ENCODE peak calls at places on chromosomes 3 and 15, in four cellular contexts. H, S, L and N are unnamed samples.
A peak's percentile ranks its signal among the peaks of the same experiment; 100 is the strongest.

GRCh38 chr3:48301814-48302194 is 31.7 kb downstream of the SPINK8 start:
- DNase-seq in H (no peak), S (no peak), L (peak; percentile 45), N (peak; percentile 30)

GRCh38 chr3:194218646-194219453 is 82.9 kb downstream of the HES1 start:
- DNase-seq in H (no peak), S (no peak), L (peak; percentile 82), N (no peak)

GRCh38 chr3:51966941-51967383 is 292 bp downstream of the PCBP4 start:
- DNase-seq in H (no peak), S (no peak), L (no peak), N (no peak)

GRCh38 chr15:55372701-55373440 is 35.3 kb downstream of the CCPG1 start:
- DNase-seq in H (no peak), S (no peak), L (no peak), N (no peak)

GRCh38 chr15:81301815-81302399 is 22.0 kb downstream of the STARD5 start:
- DNase-seq in H (no peak), S (no peak), L (no peak), N (no peak)

GRCh38 chr3:135992072-135992471 is 26.5 kb downstream of the PPP2R3A start:
- DNase-seq in H (peak; percentile 8), S (no peak), L (no peak), N (no peak)

GRCh38 chr15:85071061-85071460 is 89.4 kb downstream of the PDE8A start:
- DNase-seq in H (no peak), S (no peak), L (peak; percentile 4), N (no peak)

GRCh38 chr3:197368821-197369220 is 70.4 kb upstream of the DLG1 start:
- DNase-seq in H (no peak), S (no peak), L (no peak), N (no peak)

GRCh38 chr3:30260747-30261146 is 345.7 kb upstream of the TGFBR2 start:
- DNase-seq in H (no peak), S (no peak), L (no peak), N (no peak)

GRCh38 chr15:29134641-29135071 is 135.0 kb downstream of the NSMCE3 start:
- DNase-seq in H (no peak), S (no peak), L (no peak), N (no peak)

GRCh38 chr3:152768478-152768877 is 66.5 kb upstream of the P2RY1 start:
- DNase-seq in H (no peak), S (no peak), L (no peak), N (no peak)